ENCODE peak calls at places on chromosomes 6 and 20, in five cellular contexts. Y is PC-3, J is osteoblast, R is pancreas, S is uterus. X is an unnamed sample. For H3K9me3, the result is how much of the 10 kb centered on the place peaks cover.

GRCh38 chr6:80163754-80164187 is 57.3 kb downstream of the BCKDHB start:
- DNase-seq in J (no peak), S (no peak), R (no peak), Y (peak), X (no peak)

GRCh38 chr6:138001750-138002349 is 105.4 kb downstream of the PERP start:
- DNase-seq in J (peak), R (peak), S (peak), Y (peak), X (no peak)

GRCh38 chr20:750801-751200 is 17.5 kb downstream of the SLC52A3 start:
- DNase-seq in Y (no peak), J (no peak), S (no peak), R (no peak), X (no peak)

GRCh38 chr20:20594171-20594530 is 118.3 kb downstream of the RALGAPA2 start:
- DNase-seq in J (no peak), S (no peak), Y (peak), R (no peak), X (no peak)

GRCh38 chr20:13777171-13777601 is 7.5 kb downstream of the ESF1 start:
- DNase-seq in S (no peak), R (no peak), J (no peak), Y (peak), X (no peak)

GRCh38 chr6:139373928-139374356 is 506 bp downstream of the CITED2 start:
- DNase-seq in Y (no peak), R (no peak), J (peak), S (no peak), X (no peak)

GRCh38 chr20:47758517-47759450 is 26.5 kb downstream of the SULF2 start:
- DNase-seq in Y (no peak), S (no peak), J (no peak), R (no peak), X (no peak)

GRCh38 chr6:33958208-33958862 is 154.5 kb upstream of the MLN start:
- DNase-seq in J (peak), Y (peak), S (no peak), R (no peak), X (no peak)

GRCh38 chr20:19347943-19348456 is 135.6 kb downstream of the SLC24A3 start:
- DNase-seq in Y (no peak), R (no peak), S (no peak), J (no peak), X (no peak)

GRCh38 chr6:7899046-7899888 is 11.3 kb downstream of the TXNDC5 start:
- DNase-seq in J (no peak), S (no peak), Y (peak), R (no peak), X (no peak)

GRCh38 chr6:44940367-44940766 is 387.8 kb upstream of the RUNX2 start:
- DNase-seq in R (no peak), Y (no peak), S (no peak), J (no peak), X (no peak)

GRCh38 chr6:42781811-42782688 is at the start of gene BICRAL:
- DNase-seq in J (peak), Y (peak), S (peak), R (peak), X (peak)

GRCh38 chr6:34028691-34029360 is 117.1 kb downstream of the GRM4 start:
- DNase-seq in J (peak), S (no peak), Y (no peak), R (no peak), X (no peak)

GRCh38 chr20:23245553-23246128 is 105.0 kb upstream of the NXT1 start:
- DNase-seq in R (peak), S (peak), Y (peak), J (no peak), X (peak)

GRCh38 chr6:102114402-102114801 is 720.9 kb downstream of the GRIK2 start:
- DNase-seq in J (no peak), S (no peak), R (no peak), Y (peak), X (no peak)

GRCh38 chr6:10403385-10404106 is 11.3 kb downstream of the TFAP2A start:
- DNase-seq in Y (peak), S (no peak), J (no peak), R (no peak), X (no peak)

GRCh38 chr6:33860706-33861474 is 57.1 kb upstream of the MLN start:
- DNase-seq in J (peak), R (no peak), S (no peak), Y (peak), X (no peak)

GRCh38 chr6:159996087-159996622 is 27.3 kb downstream of the IGF2R start:
- DNase-seq in J (no peak), Y (no peak), R (no peak), S (no peak), X (no peak)

GRCh38 chr6:14984454-14984853 is 261.4 kb upstream of the JARID2 start:
- DNase-seq in S (no peak), R (no peak), J (no peak), Y (no peak), X (no peak)

GRCh38 chr6:134678436-134678889 is 271.4 kb downstream of the ALDH8A1 start:
- DNase-seq in J (no peak), R (peak), Y (no peak), S (no peak), X (peak)

GRCh38 chr6:27280064-27280539 is 32.0 kb downstream of the POM121L2 start:
- DNase-seq in Y (peak), J (peak), R (no peak), S (no peak), X (no peak)

GRCh38 chr6:167094436-167094819 is 28.5 kb upstream of the CCR6 start:
- DNase-seq in Y (no peak), J (peak), R (no peak), S (no peak), X (no peak)

GRCh38 chr6:166573456-166574216 is 12.8 kb downstream of the RAMACL start:
- DNase-seq in S (no peak), Y (no peak), R (no peak), J (no peak), X (no peak)

GRCh38 chr6:25154034-25154596 is 125.1 kb upstream of the CARMIL1 start:
- DNase-seq in S (no peak), R (no peak), Y (peak), J (no peak), X (no peak)

DNA sequence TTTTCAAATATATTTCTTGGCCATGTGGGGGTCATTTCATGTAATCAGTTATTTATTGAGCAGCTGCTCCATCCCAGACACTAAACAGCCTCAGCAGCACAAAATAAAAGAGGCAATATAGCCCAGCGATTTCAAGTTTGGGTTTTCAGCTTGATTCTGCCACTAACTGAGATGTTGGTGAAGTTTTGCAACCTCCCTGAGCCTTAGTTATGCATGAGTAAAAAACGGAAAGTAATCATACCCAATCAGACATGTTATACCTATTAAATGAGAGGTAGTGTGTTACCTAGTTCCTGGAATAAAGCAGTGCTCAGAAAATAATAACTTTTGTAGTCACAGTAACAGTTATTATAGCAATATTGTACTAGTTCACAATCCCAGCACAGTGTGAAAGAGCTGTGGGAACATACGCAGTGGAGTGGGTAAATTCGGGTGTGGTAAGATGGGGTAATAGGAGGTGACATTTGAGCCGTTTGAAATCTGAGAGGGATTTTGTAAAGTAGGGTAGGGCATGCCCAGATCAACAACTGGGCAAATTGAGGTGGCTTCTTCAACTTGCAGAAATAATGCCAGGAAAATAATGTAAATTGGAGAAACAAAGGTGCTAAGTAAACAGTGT is 1.5 kb downstream of the SLC9A8 start:
- DNase-seq in J (no peak), S (no peak), Y (peak), R (no peak), X (no peak)
- H3K27ac ChIP-seq in J (no peak), S (no peak), Y (peak), R (no peak), X (peak)

GRCh38 chr6:36964908-36965307 is 10.4 kb downstream of the PI16 start:
- DNase-seq in Y (no peak), S (no peak), J (no peak), R (no peak), X (no peak)
- H3K9me3 ChIP-seq in Y (under half), S (under half), J (under half), R (under half), X (under half)

DNA sequence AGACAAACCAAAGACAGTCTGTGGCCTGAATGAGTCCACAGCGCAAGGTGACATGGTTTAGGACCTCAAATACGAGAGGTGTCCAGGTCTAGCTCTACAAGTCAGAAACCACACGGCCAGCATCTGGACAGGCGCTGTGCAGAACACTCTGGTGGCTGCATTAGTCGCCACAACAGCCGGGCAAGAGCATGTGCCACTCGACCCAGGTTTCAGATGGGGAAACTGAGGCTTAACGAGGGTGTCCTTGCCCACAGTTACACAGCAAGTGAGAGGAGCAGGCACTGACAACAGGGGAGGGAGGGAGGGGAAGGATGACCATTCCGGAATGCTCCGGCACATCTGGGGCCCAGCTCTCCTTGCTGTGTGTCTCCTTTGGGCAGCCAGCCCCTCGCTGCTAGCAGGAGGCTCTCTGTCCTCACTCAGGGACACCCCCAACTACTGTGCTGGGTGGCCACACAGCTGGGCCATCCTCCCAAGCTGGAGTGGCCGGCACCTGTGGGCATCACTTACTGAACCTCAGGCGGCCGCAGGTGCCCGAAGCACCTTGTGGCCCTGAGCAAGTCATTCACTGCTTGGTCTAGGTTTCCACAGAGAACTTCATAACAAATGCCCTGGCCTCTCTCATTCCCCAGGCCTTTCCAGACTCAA is 6.6 kb downstream of the DLL1 start:
- DNase-seq in J (peak), Y (no peak), S (no peak), R (no peak), X (no peak)
- H3K27ac ChIP-seq in J (no peak), Y (no peak), S (no peak), R (no peak), X (no peak)

DNA sequence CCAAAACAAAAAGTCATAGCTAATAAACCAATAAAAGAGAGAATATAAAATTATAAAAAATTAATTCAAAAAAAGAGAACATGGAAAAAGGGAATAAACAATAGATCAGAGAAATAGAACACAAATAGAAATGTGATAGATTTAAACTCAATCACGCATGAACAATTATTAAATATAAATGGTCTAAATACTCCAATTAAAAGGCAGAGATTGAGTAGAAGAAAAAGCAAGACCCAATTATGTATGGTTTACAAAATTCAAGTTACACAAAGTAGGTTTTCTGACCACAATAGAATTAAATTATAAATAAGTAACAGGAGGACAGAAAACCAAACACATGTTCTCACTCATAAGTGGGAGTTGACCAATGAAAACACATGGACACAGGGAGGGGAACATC is 36.4 kb upstream of the MAN1A1 start:
- DNase-seq in S (no peak), Y (no peak), R (no peak), J (no peak), X (no peak)
- H3K9me3 ChIP-seq in S (under half), Y (under half), R (under half), J (under half), X (under half)

DNA sequence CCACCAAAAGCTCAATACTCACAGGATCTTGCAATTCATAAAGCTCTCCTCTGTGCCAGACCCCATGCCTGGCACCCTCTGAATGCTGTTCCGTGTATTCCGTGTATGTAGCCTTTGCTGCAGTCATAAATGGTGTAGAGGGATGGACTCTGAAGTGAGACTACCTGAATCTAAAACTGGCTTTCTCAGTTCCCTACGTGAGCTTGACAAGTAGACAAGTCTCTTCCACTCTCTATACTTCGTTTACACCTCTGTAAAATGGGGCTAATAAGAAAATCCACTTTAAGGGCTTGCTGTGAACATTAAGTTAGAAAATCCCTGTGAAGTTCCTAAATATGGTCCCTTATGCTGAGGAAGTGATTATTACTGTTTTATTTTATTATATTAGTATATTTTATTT is 31.5 kb downstream of the PPP1R16B start:
- DNase-seq in R (no peak), J (no peak), S (no peak), Y (no peak), X (no peak)
- H3K27ac ChIP-seq in R (no peak), J (no peak), S (no peak), Y (no peak), X (no peak)

GRCh38 chr6:151576658-151577057 is 82.8 kb downstream of the CCDC170 start:
- DNase-seq in Y (peak), J (peak), S (no peak), R (no peak), X (no peak)

DNA sequence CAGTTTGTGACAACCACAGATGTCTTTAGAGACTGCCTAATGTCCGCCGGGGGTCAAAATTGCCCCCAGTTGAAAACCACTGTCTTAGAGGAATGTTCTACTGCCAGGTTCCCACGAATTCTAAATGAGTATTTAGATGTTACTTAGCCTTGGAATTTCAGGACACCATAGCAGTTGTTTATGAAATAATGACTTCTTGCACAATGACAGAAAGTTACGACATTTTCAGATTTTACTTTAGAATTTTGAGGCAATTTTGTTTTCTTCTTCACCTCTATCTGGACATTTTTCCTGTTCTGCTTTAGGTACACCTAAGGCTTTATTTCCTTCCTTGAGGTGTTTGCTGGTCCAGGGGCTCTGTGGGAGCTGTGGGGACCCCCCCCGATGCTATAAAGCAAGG is 83.4 kb downstream of the CCDC170 start:
- DNase-seq in R (no peak), S (no peak), Y (no peak), J (peak), X (no peak)
- H3K9me3 ChIP-seq in R (under half), S (under half), Y (under half), J (under half), X (under half)

GRCh38 chr6:2433686-2434085 is 188.3 kb upstream of the GMDS start:
- DNase-seq in J (no peak), Y (no peak), S (no peak), R (no peak), X (no peak)
- H3K27ac ChIP-seq in J (no peak), Y (peak), S (no peak), R (no peak), X (no peak)

X was measured in heart right ventricle.